ENCODE peak calls at places on chromosome 3, in seven cellular contexts. I, K, G, P, H, S and W are unnamed samples.

GRCh38 chr3:45554001-45554691 is 40.4 kb upstream of the LIMD1 start:
- DNase-seq in I (no peak), K (no peak), G (no peak), P (peak; percentile 76), H (no peak), S (peak; percentile 69), W (no peak)

GRCh38 chr3:145681132-145681531 is 479.9 kb downstream of the PLOD2 start:
- DNase-seq in I (no peak), K (no peak), G (no peak), P (no peak), H (no peak), S (no peak), W (no peak)

GRCh38 chr3:110821586-110821985 is 250.0 kb upstream of the NECTIN3 start:
- DNase-seq in I (no peak), K (peak; percentile 48), G (no peak), P (no peak), H (no peak), S (no peak), W (no peak)

GRCh38 chr3:118817748-118818165 is 216.9 kb downstream of the IGSF11 start:
- DNase-seq in I (peak; percentile 42), K (peak; percentile 85), G (no peak), P (peak; percentile 67), H (peak; percentile 19), S (no peak), W (peak; percentile 27)

GRCh38 chr3:46576386-46576785 is 10.3 kb upstream of the LRRC2 start:
- DNase-seq in I (no peak), K (no peak), G (no peak), P (no peak), H (no peak), S (no peak), W (no peak)

GRCh38 chr3:175129126-175129525 is 270.0 kb downstream of the NAALADL2 start:
- DNase-seq in I (no peak), K (peak; percentile 84), G (peak; percentile 23), P (no peak), H (no peak), S (no peak), W (peak; percentile 34)

GRCh38 chr3:126987129-126987528 is 4.2 kb downstream of the PLXNA1 start:
- DNase-seq in I (no peak), K (no peak), G (no peak), P (no peak), H (no peak), S (no peak), W (no peak)

GRCh38 chr3:58720526-58720925 is 54.0 kb upstream of the FAM3D start:
- DNase-seq in I (peak; percentile 60), K (no peak), G (no peak), P (no peak), H (no peak), S (no peak), W (no peak)

GRCh38 chr3:151404316-151404715 is 19.8 kb upstream of the P2RY12 start:
- DNase-seq in I (no peak), K (peak; percentile 23), G (no peak), P (no peak), H (no peak), S (no peak), W (no peak)

GRCh38 chr3:40304352-40304751 is 5.2 kb upstream of the EIF1B start:
- DNase-seq in I (no peak), K (no peak), G (no peak), P (no peak), H (no peak), S (no peak), W (no peak)

GRCh38 chr3:73511555-73511954 is 113.2 kb downstream of the PDZRN3 start:
- DNase-seq in I (no peak), K (no peak), G (no peak), P (no peak), H (no peak), S (no peak), W (no peak)

GRCh38 chr3:32591960-32592462 is 21.4 kb upstream of the DYNC1LI1 start:
- DNase-seq in I (no peak), K (no peak), G (no peak), P (no peak), H (no peak), S (no peak), W (no peak)

GRCh38 chr3:157040456-157040855 is 119.5 kb downstream of the CCNL1 start:
- DNase-seq in I (no peak), K (no peak), G (no peak), P (no peak), H (no peak), S (no peak), W (no peak)

GRCh38 chr3:176584413-176585176 is 612.7 kb downstream of the TBL1XR1 start:
- DNase-seq in I (no peak), K (peak; percentile 23), G (no peak), P (no peak), H (no peak), S (no peak), W (no peak)

GRCh38 chr3:64140651-64141050 is 84.6 kb downstream of the PRICKLE2 start:
- DNase-seq in I (no peak), K (no peak), G (no peak), P (no peak), H (no peak), S (no peak), W (no peak)

GRCh38 chr3:170040283-170040907 is 2.6 kb downstream of the GPR160 start:
- DNase-seq in I (peak; percentile 37), K (no peak), G (peak; percentile 44), P (no peak), H (no peak), S (no peak), W (no peak)

GRCh38 chr3:29642393-29643033 is 361.6 kb downstream of the RBMS3 start:
- DNase-seq in I (peak; percentile 21), K (peak; percentile 72), G (no peak), P (no peak), H (no peak), S (peak; percentile 19), W (peak; percentile 56)

GRCh38 chr3:29646042-29646441 is 365.2 kb downstream of the RBMS3 start:
- DNase-seq in I (no peak), K (no peak), G (no peak), P (no peak), H (no peak), S (no peak), W (no peak)

GRCh38 chr3:29644261-29644660 is 363.4 kb downstream of the RBMS3 start:
- DNase-seq in I (no peak), K (no peak), G (no peak), P (no peak), H (no peak), S (no peak), W (no peak)

GRCh38 chr3:29644956-29645661 is 364.2 kb downstream of the RBMS3 start:
- DNase-seq in I (no peak), K (no peak), G (no peak), P (no peak), H (no peak), S (no peak), W (no peak)

DNA sequence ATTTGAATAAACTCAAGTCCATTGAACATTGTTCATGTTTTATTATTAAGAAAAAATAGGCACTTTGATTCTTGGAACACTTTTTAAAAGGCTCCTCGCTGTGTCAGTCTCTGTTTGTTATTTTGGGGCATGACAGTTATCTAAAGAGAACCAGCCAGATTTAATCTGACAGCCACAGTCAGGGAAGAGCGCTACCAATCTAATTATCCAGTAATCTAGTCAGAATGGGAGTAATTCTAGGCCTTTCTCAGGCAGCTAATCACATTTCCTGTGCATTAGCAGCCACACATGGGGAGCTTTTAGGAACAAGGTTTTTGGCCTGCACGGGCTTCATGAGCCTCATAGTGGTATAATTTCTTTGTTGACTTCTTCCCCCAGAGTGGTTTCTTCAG is 362.2 kb downstream of the RBMS3 start:
- DNase-seq in I (no peak), K (no peak), G (no peak), P (no peak), H (no peak), S (no peak), W (no peak)
- H3K27ac ChIP-seq in I (no peak overlapping the region), K (no peak overlapping the region), G (peak overlapping the region; percentile 69), P (no peak overlapping the region), H (no peak overlapping the region), S (peak overlapping the region; percentile 88), W (no peak overlapping the region)

GRCh38 chr3:194675081-194675640 is 3.2 kb upstream of the LSG1 start:
- DNase-seq in I (no peak), K (no peak), G (no peak), P (no peak), H (no peak), S (no peak), W (no peak)

GRCh38 chr3:194671900-194672808 is at the start of gene LSG1:
- DNase-seq in I (peak; percentile 95), K (peak; percentile 97), G (peak; percentile 90), P (peak; percentile 97), H (no peak), S (peak; percentile 92), W (peak; percentile 78)

GRCh38 chr3:194672876-194673275 is 885 bp upstream of the LSG1 start:
- DNase-seq in I (no peak), K (no peak), G (no peak), P (no peak), H (no peak), S (no peak), W (no peak)

GRCh38 chr3:194673761-194674160 is 1.8 kb upstream of the LSG1 start:
- DNase-seq in I (no peak), K (no peak), G (no peak), P (no peak), H (no peak), S (no peak), W (no peak)

DNA sequence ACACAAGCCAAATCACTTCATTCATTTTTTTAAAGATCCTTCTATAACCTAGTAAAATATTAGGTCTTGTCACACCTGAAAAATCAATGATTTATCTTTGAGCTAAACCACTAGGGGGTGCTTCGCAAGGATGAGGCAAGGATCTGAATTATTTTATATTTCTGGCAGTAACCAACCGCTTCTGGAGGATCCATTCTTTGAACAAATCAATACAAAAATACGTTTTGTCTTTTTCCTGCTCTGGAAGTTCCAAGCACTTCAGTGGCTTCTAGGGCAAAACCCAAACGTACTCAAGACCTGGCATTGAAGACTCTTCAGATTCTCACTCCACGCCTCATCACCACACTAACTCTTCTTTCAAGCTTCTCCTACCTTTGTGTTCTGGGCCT is 486 bp downstream of the LSG1 start:
- DNase-seq in I (peak; percentile 54), K (peak; percentile 66), G (peak; percentile 63), P (peak; percentile 65), H (no peak), S (no peak), W (no peak)
- H3K27ac ChIP-seq in I (peak overlapping the region; percentile 62), K (peak overlapping the region; percentile 71), G (peak overlapping the region; percentile 100), P (peak overlapping the region; percentile 50), H (peak overlapping the region; percentile 99), S (peak overlapping the region; percentile 84), W (peak overlapping the region; percentile 63)

DNA sequence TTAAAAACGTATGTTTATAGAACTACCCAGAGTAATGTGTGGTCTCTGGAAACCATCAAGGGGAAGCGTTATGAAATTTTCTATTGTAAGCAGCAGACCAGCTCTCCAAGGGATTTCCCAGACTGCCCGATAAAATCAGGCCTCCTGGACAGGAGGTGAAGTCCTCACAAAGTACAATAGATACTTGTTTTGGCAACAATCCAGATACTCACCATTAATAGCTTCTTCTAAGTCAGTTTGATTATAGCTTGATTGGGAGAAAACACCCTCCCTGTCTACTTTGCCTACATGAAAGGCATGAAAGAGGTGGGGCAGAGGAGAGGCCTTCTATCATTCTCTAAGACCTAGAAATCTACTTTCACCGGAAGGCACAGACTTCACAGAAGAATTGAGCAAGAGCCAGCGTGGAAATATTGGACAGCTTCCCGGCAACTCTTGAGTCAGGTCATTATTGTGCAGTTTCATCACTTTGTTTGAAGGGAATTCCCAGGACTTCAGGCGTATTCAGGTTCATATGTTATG is 103.7 kb downstream of the CD47 start:
- DNase-seq in I (peak; percentile 83), K (peak; percentile 98), G (peak; percentile 80), P (no peak), H (peak; percentile 73), S (peak; percentile 77), W (peak; percentile 83)
- H3K27ac ChIP-seq in I (no peak overlapping the region), K (peak overlapping the region; percentile 94), G (peak overlapping the region; percentile 68), P (no peak overlapping the region), H (peak overlapping the region; percentile 80), S (peak overlapping the region; percentile 12), W (peak overlapping the region; percentile 54)

GRCh38 chr3:162845918-162846317 is 1349.3 kb downstream of the OTOL1 start:
- DNase-seq in I (no peak), K (no peak), G (no peak), P (no peak), H (no peak), S (no peak), W (no peak)
- H3K27ac ChIP-seq in I (no peak overlapping the region), K (no peak overlapping the region), G (no peak overlapping the region), P (no peak overlapping the region), H (no peak overlapping the region), S (no peak overlapping the region), W (no peak overlapping the region)